ENCODE peak calls at places on chromosome 6, in seven cellular contexts. R is IMR-90, C is mesenchymal stem cell, V is H9, M is GM23248, A is PC-3, D is HCT116. Q is an unnamed sample.

GRCh38 chr6:31534521-31535040 is 5.8 kb downstream of the MCCD1 start:
- DNase-seq in R (no peak), C (no peak), V (no peak), M (no peak), A (no peak), D (no peak), Q (no peak)

GRCh38 chr6:71967436-71967835 is 81.1 kb downstream of the RIMS1 start:
- DNase-seq in R (peak), C (no peak), V (no peak), M (peak), A (no peak), D (no peak), Q (no peak)

GRCh38 chr6:162377735-162378134 is 349.8 kb downstream of the PRKN start:
- DNase-seq in R (no peak), C (no peak), V (no peak), M (peak), A (no peak), D (no peak), Q (no peak)

GRCh38 chr6:100458841-100459154 is 5.9 kb downstream of the SIM1 start:
- DNase-seq in R (no peak), C (no peak), V (no peak), M (no peak), A (no peak), D (no peak), Q (no peak)

GRCh38 chr6:30769088-30769852 is 24.9 kb upstream of the IER3 start:
- DNase-seq in R (peak), C (peak), V (peak), M (peak), A (peak), D (peak), Q (peak)

GRCh38 chr6:144659202-144659731 is 374.1 kb downstream of the UTRN start:
- DNase-seq in R (peak), C (peak), V (peak), M (peak), A (no peak), D (no peak), Q (no peak)

GRCh38 chr6:163761491-163761890 is 347.0 kb downstream of the QKI start:
- DNase-seq in R (peak), C (no peak), V (no peak), M (peak), A (no peak), D (no peak), Q (no peak)

GRCh38 chr6:34369385-34369784 is 23.1 kb downstream of the NUDT3 start:
- DNase-seq in R (no peak), C (no peak), V (no peak), M (no peak), A (no peak), D (no peak), Q (no peak)

GRCh38 chr6:170124836-170125235 is 166.0 kb downstream of the DLL1 start:
- DNase-seq in R (no peak), C (no peak), V (no peak), M (no peak), A (peak), D (no peak), Q (peak)

GRCh38 chr6:46816626-46817025 is 23.4 kb downstream of the MEP1A start:
- DNase-seq in R (no peak), C (no peak), V (no peak), M (no peak), A (peak), D (no peak), Q (peak)

GRCh38 chr6:56528412-56528841 is 114.3 kb downstream of the DST start:
- DNase-seq in R (peak), C (peak), V (no peak), M (peak), A (peak), D (no peak), Q (no peak)

GRCh38 chr6:3913958-3914337 is 64.8 kb downstream of the FAM50B start:
- DNase-seq in R (peak), C (peak), V (no peak), M (peak), A (peak), D (no peak), Q (no peak)

GRCh38 chr6:113406051-113406695 is 451.0 kb upstream of the MARCKS start:
- DNase-seq in R (no peak), C (peak), V (no peak), M (peak), A (no peak), D (no peak), Q (no peak)

GRCh38 chr6:87916446-87916845 is 131.2 kb upstream of the SPACA1 start:
- DNase-seq in R (no peak), C (no peak), V (no peak), M (no peak), A (no peak), D (no peak), Q (no peak)
- H3K4me2 ChIP-seq in R (no peak), C (no peak), V (no peak), M (no peak), A (no peak), D (no peak), Q (no peak)

GRCh38 chr6:25193147-25193864 is 85.9 kb upstream of the CARMIL1 start:
- DNase-seq in R (peak), C (peak), V (no peak), M (peak), A (peak), D (peak), Q (peak)
- H3K9ac ChIP-seq in R (peak), C (peak), V (no peak), M (peak), A (peak), D (no peak), Q (peak)

DNA sequence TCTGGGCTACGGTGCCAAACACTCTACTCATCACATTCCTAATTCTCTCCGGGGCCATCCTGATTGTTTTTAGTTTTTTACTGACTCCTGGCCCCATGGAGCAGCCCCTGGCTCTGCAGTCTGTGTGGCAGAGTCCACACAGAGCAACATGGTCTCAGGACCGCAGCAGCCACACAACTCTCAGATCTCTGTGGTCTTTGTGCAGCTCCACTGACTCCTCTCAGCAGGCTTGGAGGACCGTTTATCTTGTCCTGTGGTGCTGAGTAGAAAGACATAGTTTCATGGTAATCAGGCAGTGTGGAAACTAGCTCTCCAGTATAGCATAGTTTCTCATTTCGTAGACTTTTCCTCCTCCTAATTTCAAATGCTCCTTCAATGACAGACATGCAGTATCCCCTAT is 168.4 kb downstream of the EDN1 start:
- DNase-seq in R (no peak), C (no peak), V (no peak), M (no peak), A (no peak), D (no peak), Q (no peak)
- H3K4me2 ChIP-seq in R (no peak), C (no peak), V (no peak), M (no peak), A (no peak), D (no peak), Q (no peak)

DNA sequence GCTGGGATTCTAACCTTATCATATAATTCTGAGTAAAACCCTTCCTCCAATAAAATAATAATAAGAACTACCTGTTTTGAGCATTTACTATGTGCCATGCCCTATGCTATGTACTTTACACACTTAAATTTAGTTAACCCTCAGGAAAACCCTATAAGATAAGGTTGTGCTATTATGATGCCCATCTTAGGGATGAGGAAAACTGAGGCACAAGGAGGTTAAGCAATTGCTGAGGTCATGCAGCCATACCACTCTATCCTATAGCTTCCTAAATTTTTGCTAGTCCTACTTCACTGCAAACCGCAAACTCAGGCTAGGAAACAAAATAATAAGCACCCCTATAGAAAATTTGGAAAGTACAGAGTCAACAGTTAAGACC is 38.9 kb upstream of the GFOD1 start:
- DNase-seq in R (no peak), C (no peak), V (no peak), M (no peak), A (no peak), D (no peak), Q (no peak)
- H3K9ac ChIP-seq in R (no peak), C (no peak), V (no peak), M (no peak), A (no peak), D (no peak), Q (no peak)

GRCh38 chr6:52994789-52995078 is 350 bp downstream of the GSTA4 start:
- DNase-seq in R (peak), C (no peak), V (no peak), M (no peak), A (no peak), D (no peak), Q (no peak)
- H3K4me2 ChIP-seq in R (peak), C (peak), V (peak), M (peak), A (peak), D (peak), Q (peak)

DNA sequence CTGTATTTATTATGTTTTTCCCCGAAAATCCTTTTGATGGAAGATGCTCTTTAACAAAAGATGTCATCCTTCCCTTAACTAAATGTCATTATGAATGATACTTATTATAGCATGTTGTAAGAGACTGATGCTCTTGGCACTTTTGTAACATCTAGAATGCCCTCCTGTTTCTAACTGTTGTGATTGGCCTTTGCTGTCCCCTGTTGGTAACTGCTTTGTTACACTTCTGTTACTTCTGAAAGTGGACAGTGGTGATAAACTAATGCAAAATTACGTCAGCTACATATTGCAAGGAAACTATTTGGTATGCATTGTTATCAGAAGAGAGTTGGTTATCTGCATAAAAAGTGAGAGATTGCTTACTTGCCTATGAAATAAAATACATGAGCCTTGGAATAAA is 5.8 kb downstream of the TTK start:
- DNase-seq in R (no peak), C (no peak), V (no peak), M (no peak), A (no peak), D (no peak), Q (no peak)
- H3K9ac ChIP-seq in R (no peak), C (no peak), V (no peak), M (no peak), A (no peak), D (no peak), Q (no peak)

DNA sequence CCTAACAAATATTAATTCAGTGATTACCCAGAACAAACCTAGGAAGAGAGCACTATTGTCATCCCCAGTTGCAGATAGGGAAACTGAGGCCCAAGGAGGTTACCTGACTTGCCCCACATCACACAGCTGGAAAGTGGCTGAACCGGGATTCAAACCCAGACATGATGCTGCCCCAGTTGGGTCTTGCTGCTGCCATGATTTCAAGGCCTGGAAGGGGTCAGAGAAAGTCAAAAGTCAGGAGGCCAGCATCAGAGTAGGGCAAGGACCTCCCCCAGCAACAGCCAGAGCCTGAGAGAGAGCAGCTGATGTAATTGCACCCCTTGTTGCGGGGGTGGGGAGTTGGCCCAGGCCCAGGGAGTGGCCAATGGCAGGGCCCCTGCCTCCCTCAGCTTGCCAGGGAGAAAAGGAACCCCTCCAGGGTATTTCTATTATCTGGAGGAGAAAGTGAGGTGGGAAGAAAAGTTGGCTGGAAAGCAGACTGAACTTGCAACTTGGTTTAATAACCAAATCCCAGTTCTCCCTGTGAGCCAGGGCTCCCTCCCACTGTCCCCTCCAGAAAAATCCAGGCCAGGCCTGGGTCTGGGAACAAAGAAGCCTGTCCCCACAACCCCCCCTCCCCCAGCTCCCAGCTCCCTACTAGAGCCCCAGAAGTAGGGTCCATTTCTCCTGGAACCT is 83.6 kb downstream of the MRPL14 start:
- DNase-seq in R (peak), C (no peak), V (peak), M (no peak), A (no peak), D (no peak), Q (no peak)
- H3K4me2 ChIP-seq in R (no peak), C (no peak), V (no peak), M (peak), A (peak), D (peak), Q (no peak)

GRCh38 chr6:139981066-139981624 is 606.7 kb upstream of the CITED2 start:
- DNase-seq in R (no peak), C (peak), V (no peak), M (peak), A (no peak), D (no peak), Q (no peak)
- H3K9ac ChIP-seq in R (no peak), C (peak), V (no peak), M (no peak), A (no peak), D (no peak), Q (no peak)

DNA sequence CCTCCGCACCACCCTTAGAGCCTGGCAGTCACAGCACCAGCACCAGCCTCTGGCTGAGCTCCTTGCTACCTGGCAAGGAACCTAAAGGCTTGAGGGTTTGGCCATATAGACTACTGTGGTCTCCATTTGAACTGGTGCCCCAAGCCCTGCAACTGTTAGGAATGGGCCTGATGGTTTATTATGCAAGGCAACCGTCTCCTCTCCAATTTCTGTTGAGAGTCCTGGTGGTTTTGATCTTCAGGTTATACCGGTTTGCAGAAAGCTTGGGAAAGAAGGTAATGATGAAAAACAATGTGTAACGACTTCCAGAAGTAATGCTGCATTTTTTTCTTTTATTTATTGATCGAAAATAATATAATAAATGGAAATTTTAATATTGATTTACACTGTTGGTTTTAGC is 112.7 kb downstream of the ADGRG6 start:
- DNase-seq in R (no peak), C (no peak), V (no peak), M (no peak), A (peak), D (no peak), Q (no peak)
- H3K4me2 ChIP-seq in R (no peak), C (no peak), V (no peak), M (no peak), A (peak), D (peak), Q (no peak)

Q was measured in keratinocyte.